ENCODE peak calls at places on chromosomes 13 and 19, in five cellular contexts. One of them, this sample, is unnamed.

GRCh38 chr13:21478881-21479808 is 20.0 kb upstream of the ZDHHC20 start:
- DNase-seq in PC-3: peak
- DNase-seq in EH: peak
- DNase-seq in kidney epithelial cell: peak
- DNase-seq in ecto neural progenitor cell: no peak
- DNase-seq in this sample: peak

GRCh38 chr13:97810152-97810551 is 143.3 kb upstream of the IPO5 start:
- DNase-seq in PC-3: peak
- DNase-seq in EH: peak
- DNase-seq in kidney epithelial cell: no peak
- DNase-seq in ecto neural progenitor cell: no peak
- DNase-seq in this sample: no peak

GRCh38 chr19:50969413-50969760 is at the start of gene KLK6:
- DNase-seq in PC-3: peak
- DNase-seq in EH: no peak
- DNase-seq in kidney epithelial cell: no peak
- DNase-seq in ecto neural progenitor cell: no peak
- DNase-seq in this sample: no peak

GRCh38 chr19:55210120-55210493 is 806 bp upstream of the PTPRH start:
- DNase-seq in PC-3: peak
- DNase-seq in EH: peak
- DNase-seq in kidney epithelial cell: peak
- DNase-seq in ecto neural progenitor cell: no peak
- DNase-seq in this sample: peak

GRCh38 chr13:111337206-111337605 is 16.8 kb downstream of the TEX29 start:
- DNase-seq in PC-3: peak
- DNase-seq in EH: peak
- DNase-seq in kidney epithelial cell: peak
- DNase-seq in ecto neural progenitor cell: peak
- DNase-seq in this sample: peak

GRCh38 chr13:113458218-113459065 is 5.2 kb upstream of the ADPRHL1 start:
- DNase-seq in PC-3: no peak
- DNase-seq in EH: peak
- DNase-seq in kidney epithelial cell: no peak
- DNase-seq in ecto neural progenitor cell: no peak
- DNase-seq in this sample: no peak

GRCh38 chr13:41864658-41865057 is 96.3 kb downstream of the VWA8 start:
- DNase-seq in PC-3: no peak
- DNase-seq in EH: no peak
- DNase-seq in kidney epithelial cell: no peak
- DNase-seq in ecto neural progenitor cell: no peak
- DNase-seq in this sample: no peak

GRCh38 chr19:55216461-55217198 is 7.3 kb upstream of the PTPRH start:
- DNase-seq in PC-3: peak
- DNase-seq in EH: peak
- DNase-seq in kidney epithelial cell: peak
- DNase-seq in ecto neural progenitor cell: peak
- DNase-seq in this sample: peak

GRCh38 chr19:3383121-3383722 is 16.8 kb downstream of the NFIC start:
- DNase-seq in PC-3: no peak
- DNase-seq in EH: no peak
- DNase-seq in kidney epithelial cell: no peak
- DNase-seq in ecto neural progenitor cell: no peak
- DNase-seq in this sample: no peak

GRCh38 chr19:23314505-23315241 is 64.5 kb upstream of the ZNF724 start:
- DNase-seq in PC-3: no peak
- DNase-seq in EH: no peak
- DNase-seq in kidney epithelial cell: no peak
- DNase-seq in ecto neural progenitor cell: no peak
- DNase-seq in this sample: no peak

GRCh38 chr19:887072-887471 is 5.9 kb downstream of the MED16 start:
- DNase-seq in PC-3: no peak
- DNase-seq in EH: peak
- DNase-seq in kidney epithelial cell: no peak
- DNase-seq in ecto neural progenitor cell: no peak
- DNase-seq in this sample: peak

GRCh38 chr13:33318744-33319143 is 33.2 kb upstream of the STARD13 start:
- DNase-seq in PC-3: no peak
- DNase-seq in EH: peak
- DNase-seq in kidney epithelial cell: no peak
- DNase-seq in ecto neural progenitor cell: no peak
- DNase-seq in this sample: no peak

GRCh38 chr19:15251749-15252397 is 19.6 kb upstream of the EPHX3 start:
- DNase-seq in PC-3: peak
- DNase-seq in EH: peak
- DNase-seq in kidney epithelial cell: peak
- DNase-seq in ecto neural progenitor cell: peak
- DNase-seq in this sample: peak

GRCh38 chr13:30850204-30850866 is 55.7 kb upstream of the MEDAG start:
- DNase-seq in PC-3: no peak
- DNase-seq in EH: peak
- DNase-seq in kidney epithelial cell: no peak
- DNase-seq in ecto neural progenitor cell: no peak
- DNase-seq in this sample: no peak

GRCh38 chr19:6736169-6736916 is 1.0 kb downstream of the GPR108 start:
- DNase-seq in PC-3: peak
- DNase-seq in EH: peak
- DNase-seq in kidney epithelial cell: peak
- DNase-seq in ecto neural progenitor cell: peak
- DNase-seq in this sample: peak

GRCh38 chr13:111248822-111249221 is 71.6 kb upstream of the TEX29 start:
- DNase-seq in PC-3: no peak
- DNase-seq in EH: no peak
- DNase-seq in kidney epithelial cell: no peak
- DNase-seq in ecto neural progenitor cell: peak
- DNase-seq in this sample: no peak

GRCh38 chr19:38528931-38529330 is 88.8 kb downstream of the MAP4K1 start:
- DNase-seq in PC-3: no peak
- DNase-seq in EH: no peak
- DNase-seq in kidney epithelial cell: no peak
- DNase-seq in ecto neural progenitor cell: no peak
- DNase-seq in this sample: no peak

GRCh38 chr19:52270266-52270885 is 989 bp downstream of the ZNF766 start:
- DNase-seq in PC-3: no peak
- DNase-seq in EH: peak
- DNase-seq in kidney epithelial cell: no peak
- DNase-seq in ecto neural progenitor cell: peak
- DNase-seq in this sample: peak

GRCh38 chr13:73833331-73834070 is 300.7 kb downstream of the KLF12 start:
- DNase-seq in PC-3: no peak
- DNase-seq in EH: no peak
- DNase-seq in kidney epithelial cell: no peak
- DNase-seq in ecto neural progenitor cell: no peak
- DNase-seq in this sample: no peak

GRCh38 chr19:42152285-42152684 is 20.0 kb upstream of the POU2F2 start:
- DNase-seq in PC-3: no peak
- DNase-seq in EH: no peak
- DNase-seq in kidney epithelial cell: no peak
- DNase-seq in ecto neural progenitor cell: no peak
- DNase-seq in this sample: no peak

GRCh38 chr19:28635962-28636629 is 576.9 kb downstream of the UQCRFS1 start:
- DNase-seq in PC-3: no peak
- DNase-seq in EH: no peak
- DNase-seq in kidney epithelial cell: no peak
- DNase-seq in ecto neural progenitor cell: no peak
- DNase-seq in this sample: no peak

GRCh38 chr13:27182844-27183497 is 11.4 kb upstream of the USP12 start:
- DNase-seq in PC-3: peak
- DNase-seq in EH: peak
- DNase-seq in kidney epithelial cell: peak
- DNase-seq in ecto neural progenitor cell: no peak
- DNase-seq in this sample: peak

GRCh38 chr19:10516671-10517286 is 468 bp downstream of the S1PR5 start:
- DNase-seq in PC-3: no peak
- DNase-seq in EH: peak
- DNase-seq in kidney epithelial cell: no peak
- DNase-seq in ecto neural progenitor cell: no peak
- DNase-seq in this sample: no peak

GRCh38 chr13:103625194-103625593 is 559.0 kb upstream of the SLC10A2 start:
- DNase-seq in PC-3: no peak
- DNase-seq in EH: no peak
- DNase-seq in kidney epithelial cell: no peak
- DNase-seq in ecto neural progenitor cell: no peak
- DNase-seq in this sample: no peak

GRCh38 chr19:49637865-49638350 is 2.0 kb downstream of the RRAS start:
- DNase-seq in PC-3: peak
- DNase-seq in EH: peak
- DNase-seq in kidney epithelial cell: no peak
- DNase-seq in ecto neural progenitor cell: peak
- DNase-seq in this sample: peak

GRCh38 chr19:4744451-4745170 is 21.0 kb upstream of the DPP9 start:
- DNase-seq in PC-3: peak
- DNase-seq in EH: peak
- DNase-seq in kidney epithelial cell: no peak
- DNase-seq in ecto neural progenitor cell: no peak
- DNase-seq in this sample: peak

GRCh38 chr13:113959198-113959597 is 14.7 kb downstream of the C13orf46 start:
- DNase-seq in PC-3: no peak
- DNase-seq in EH: no peak
- DNase-seq in kidney epithelial cell: no peak
- DNase-seq in ecto neural progenitor cell: no peak
- DNase-seq in this sample: no peak

GRCh38 chr13:40981949-40982348 is 37.2 kb downstream of the ELF1 start:
- DNase-seq in PC-3: no peak
- DNase-seq in EH: no peak
- DNase-seq in kidney epithelial cell: no peak
- DNase-seq in ecto neural progenitor cell: no peak
- DNase-seq in this sample: no peak

GRCh38 chr19:12967907-12968306 is 1.5 kb upstream of the DAND5 start:
- DNase-seq in PC-3: peak
- DNase-seq in EH: no peak
- DNase-seq in kidney epithelial cell: no peak
- DNase-seq in ecto neural progenitor cell: no peak
- DNase-seq in this sample: no peak

GRCh38 chr13:29294869-29295268 is 300.6 kb downstream of the SLC7A1 start:
- DNase-seq in PC-3: no peak
- DNase-seq in EH: no peak
- DNase-seq in kidney epithelial cell: no peak
- DNase-seq in ecto neural progenitor cell: no peak
- DNase-seq in this sample: no peak

GRCh38 chr19:47157455-47158321 is 27.1 kb downstream of the SAE1 start:
- DNase-seq in PC-3: peak
- DNase-seq in EH: peak
- DNase-seq in kidney epithelial cell: peak
- DNase-seq in ecto neural progenitor cell: peak
- DNase-seq in this sample: no peak

GRCh38 chr19:43782689-43783231 is 2.0 kb upstream of the KCNN4 start:
- DNase-seq in PC-3: no peak
- DNase-seq in EH: no peak
- DNase-seq in kidney epithelial cell: no peak
- DNase-seq in ecto neural progenitor cell: no peak
- DNase-seq in this sample: no peak

GRCh38 chr19:33458171-33458633 is 63.4 kb downstream of the PEPD start:
- DNase-seq in PC-3: no peak
- DNase-seq in EH: no peak
- DNase-seq in kidney epithelial cell: no peak
- DNase-seq in ecto neural progenitor cell: no peak
- DNase-seq in this sample: no peak

GRCh38 chr19:39038098-39038497 is 5.7 kb upstream of the FBXO27 start:
- DNase-seq in PC-3: peak
- DNase-seq in EH: peak
- DNase-seq in kidney epithelial cell: no peak
- DNase-seq in ecto neural progenitor cell: peak
- DNase-seq in this sample: no peak

GRCh38 chr13:38590230-38590629 is 96.6 kb upstream of the FREM2 start:
- DNase-seq in PC-3: no peak
- DNase-seq in EH: no peak
- DNase-seq in kidney epithelial cell: no peak
- DNase-seq in ecto neural progenitor cell: no peak
- DNase-seq in this sample: no peak

This sample was measured in BJ.